ENCODE peak calls at places on chromosome 11, in five cellular contexts. M is NCI-H2107, U is EH, E is astrocyte of the spinal cord, Q is endothelial cell. J is an unnamed sample.

GRCh38 chr11:10109836-10110235 is 184.2 kb downstream of the SBF2 start:
- DNase-seq in E (peak), M (no peak), U (peak), Q (no peak), J (peak)

GRCh38 chr11:118820412-118821357 is 29.7 kb upstream of the DDX6 start:
- DNase-seq in U (no peak), Q (no peak), E (peak), M (no peak), J (peak)

GRCh38 chr11:107587306-107587979 is 3.5 kb upstream of the ELMOD1 start:
- DNase-seq in U (peak), Q (no peak), E (no peak), M (no peak), J (peak)

GRCh38 chr11:7353100-7353499 is 101.4 kb downstream of the SYT9 start:
- DNase-seq in U (peak), Q (peak), E (no peak), M (no peak), J (peak)

GRCh38 chr11:116833816-116834534 is 3.4 kb downstream of the APOA1 start:
- DNase-seq in U (no peak), E (no peak), Q (no peak), M (no peak), J (no peak)

GRCh38 chr11:93572621-93573020 is 29.4 kb upstream of the SMCO4 start:
- DNase-seq in E (no peak), Q (no peak), U (no peak), M (no peak), J (no peak)

GRCh38 chr11:127993788-127994187 is 593.6 kb downstream of the ETS1 start:
- DNase-seq in U (no peak), Q (no peak), M (no peak), E (no peak), J (no peak)

GRCh38 chr11:130908770-130909625 is 7.3 kb downstream of the SNX19 start:
- DNase-seq in U (peak), Q (no peak), M (no peak), E (peak), J (peak)

GRCh38 chr11:131371791-131372104 is 1.3 kb downstream of the NTM start:
- DNase-seq in E (no peak), U (no peak), M (no peak), Q (no peak), J (no peak)

GRCh38 chr11:64742087-64742939 is 1.6 kb downstream of the RASGRP2 start:
- DNase-seq in E (no peak), M (no peak), Q (peak), U (no peak), J (no peak)

GRCh38 chr11:76835928-76836612 is 24.6 kb upstream of the ACER3 start:
- DNase-seq in U (peak), Q (no peak), M (no peak), E (peak), J (peak)

GRCh38 chr11:12469451-12469850 is 92.1 kb downstream of the PARVA start:
- DNase-seq in Q (no peak), M (no peak), E (no peak), U (peak), J (peak)

GRCh38 chr11:58742981-58743880 is 11.5 kb upstream of the GLYAT start:
- DNase-seq in E (no peak), U (no peak), Q (no peak), M (no peak), J (no peak)

GRCh38 chr11:125441648-125442410 is 54.2 kb downstream of the FEZ1 start:
- DNase-seq in M (no peak), Q (no peak), U (no peak), E (no peak), J (no peak)

GRCh38 chr11:26286472-26287066 is 45.4 kb upstream of the ANO3 start:
- DNase-seq in M (no peak), E (peak), U (peak), Q (peak), J (no peak)

GRCh38 chr11:12193515-12194336 is 83.3 kb downstream of the MICAL2 start:
- DNase-seq in Q (no peak), E (no peak), U (no peak), M (no peak), J (no peak)

GRCh38 chr11:224424-224823 is 11.7 kb downstream of the SIRT3 start:
- DNase-seq in U (no peak), E (no peak), M (no peak), Q (no peak), J (no peak)

GRCh38 chr11:65658174-65659021 is 4.3 kb downstream of the RELA start:
- DNase-seq in U (no peak), M (no peak), E (no peak), Q (no peak), J (no peak)

GRCh38 chr11:122076721-122077120 is 39.3 kb downstream of the BLID start:
- DNase-seq in M (no peak), Q (no peak), U (no peak), E (no peak), J (no peak)

GRCh38 chr11:68370211-68371111 is 58.1 kb downstream of the LRP5 start:
- DNase-seq in U (peak), M (no peak), Q (no peak), E (no peak), J (peak)

GRCh38 chr11:111115890-111116289 is 129.6 kb upstream of the POU2AF2 start:
- DNase-seq in E (no peak), M (no peak), Q (no peak), U (no peak), J (no peak)

GRCh38 chr11:108498046-108498815 is at the start of gene POGLUT3:
- DNase-seq in U (peak), M (no peak), Q (peak), E (peak), J (peak)

GRCh38 chr11:71249301-71249700 is 3.1 kb downstream of the SHANK2 start:
- DNase-seq in Q (no peak), M (no peak), U (no peak), E (no peak), J (no peak)

GRCh38 chr11:103202048-103202651 is 92.9 kb downstream of the DYNC2H1 start:
- DNase-seq in E (peak), U (peak), Q (no peak), M (no peak), J (peak)

GRCh38 chr11:44957051-44957515 is 6.4 kb upstream of the TP53I11 start:
- DNase-seq in U (no peak), M (peak), Q (no peak), E (no peak), J (no peak)

GRCh38 chr11:107040447-107041444 is 22.5 kb upstream of the GUCY1A2 start:
- DNase-seq in M (no peak), U (peak), E (peak), Q (no peak), J (peak)

GRCh38 chr11:8097926-8098325 is 16.9 kb downstream of the TUB start:
- DNase-seq in Q (no peak), M (no peak), E (no peak), U (no peak), J (no peak)

GRCh38 chr11:128559496-128560103 is 27.8 kb downstream of the ETS1 start:
- DNase-seq in E (no peak), Q (no peak), U (no peak), M (no peak), J (no peak)

GRCh38 chr11:69022268-69022667 is 9.2 kb upstream of the MRGPRF start:
- DNase-seq in E (no peak), U (no peak), M (no peak), Q (no peak), J (no peak)

GRCh38 chr11:68043029-68043348 is 4.2 kb downstream of the TCIRG1 start:
- DNase-seq in M (no peak), Q (no peak), E (no peak), U (no peak), J (no peak)

GRCh38 chr11:86755196-86755595 is 45.1 kb upstream of the PRSS23 start:
- DNase-seq in U (peak), Q (no peak), E (no peak), M (no peak), J (no peak)

GRCh38 chr11:132430352-132431091 is 1060.1 kb downstream of the NTM start:
- DNase-seq in E (no peak), M (no peak), U (peak), Q (no peak), J (peak)

GRCh38 chr11:587978-588380 is 11.7 kb downstream of the PHRF1 start:
- DNase-seq in M (no peak), Q (no peak), E (peak), U (peak), J (peak)

GRCh38 chr11:126631399-126631798 is 275.9 kb downstream of the ST3GAL4 start:
- DNase-seq in U (no peak), Q (no peak), E (no peak), M (no peak), J (no peak)

GRCh38 chr11:111938687-111939160 is 1.6 kb downstream of the DIXDC1 start:
- DNase-seq in Q (no peak), M (no peak), U (peak), E (peak), J (peak)

GRCh38 chr11:36034572-36035331 is 90.9 kb downstream of the LDLRAD3 start:
- DNase-seq in U (peak), Q (no peak), E (peak), M (no peak), J (peak)